ENCODE peak calls at places on chromosomes 1 and 21, in five cellular contexts. One of them, this sample, is unnamed.

GRCh38 chr21:36073181-36073580 is 3.4 kb downstream of the CBR1 start:
- DNase-seq in central memory CD4-positive, alpha-beta T cell: no peak
- DNase-seq in activated gamma-delta T cell treated with Interleukin-2 at 50 U/mL for 16 hours: no peak
- DNase-seq in T-helper 2 cell: no peak
- DNase-seq in AG09319: no peak
- DNase-seq in this sample: no peak

GRCh38 chr1:64183380-64183984 is 19.9 kb upstream of the UBE2U start:
- DNase-seq in AG09319: no peak
- DNase-seq in activated gamma-delta T cell treated with Interleukin-2 at 50 U/mL for 16 hours: no peak
- DNase-seq in T-helper 2 cell: no peak
- DNase-seq in central memory CD4-positive, alpha-beta T cell: no peak
- DNase-seq in this sample: no peak

GRCh38 chr1:46721806-46722205 is 2.9 kb upstream of the EFCAB14 start:
- DNase-seq in activated gamma-delta T cell treated with Interleukin-2 at 50 U/mL for 16 hours: no peak
- DNase-seq in central memory CD4-positive, alpha-beta T cell: no peak
- DNase-seq in T-helper 2 cell: no peak
- DNase-seq in AG09319: no peak
- DNase-seq in this sample: no peak

GRCh38 chr21:37437376-37438080 is 71.0 kb downstream of the DYRK1A start:
- DNase-seq in activated gamma-delta T cell treated with Interleukin-2 at 50 U/mL for 16 hours: no peak
- DNase-seq in T-helper 2 cell: no peak
- DNase-seq in AG09319: no peak
- DNase-seq in central memory CD4-positive, alpha-beta T cell: no peak
- DNase-seq in this sample: no peak

GRCh38 chr1:24570265-24571125 is 14.6 kb downstream of the NCMAP start:
- DNase-seq in activated gamma-delta T cell treated with Interleukin-2 at 50 U/mL for 16 hours: no peak
- DNase-seq in AG09319: no peak
- DNase-seq in central memory CD4-positive, alpha-beta T cell: no peak
- DNase-seq in T-helper 2 cell: no peak
- DNase-seq in this sample: no peak

GRCh38 chr1:205183676-205184335 is 27.7 kb downstream of the DSTYK start:
- DNase-seq in central memory CD4-positive, alpha-beta T cell: no peak
- DNase-seq in activated gamma-delta T cell treated with Interleukin-2 at 50 U/mL for 16 hours: no peak
- DNase-seq in T-helper 2 cell: no peak
- DNase-seq in AG09319: no peak
- DNase-seq in this sample: no peak

GRCh38 chr1:220339581-220339980 is 67.3 kb upstream of the RAB3GAP2 start:
- DNase-seq in AG09319: no peak
- DNase-seq in activated gamma-delta T cell treated with Interleukin-2 at 50 U/mL for 16 hours: no peak
- DNase-seq in central memory CD4-positive, alpha-beta T cell: no peak
- DNase-seq in T-helper 2 cell: no peak
- DNase-seq in this sample: no peak

GRCh38 chr1:173410133-173410793 is 66.9 kb upstream of the PRDX6 start:
- DNase-seq in T-helper 2 cell: no peak
- DNase-seq in activated gamma-delta T cell treated with Interleukin-2 at 50 U/mL for 16 hours: peak
- DNase-seq in AG09319: no peak
- DNase-seq in central memory CD4-positive, alpha-beta T cell: peak
- DNase-seq in this sample: no peak

GRCh38 chr21:24197132-24197643 is 1410.1 kb downstream of the MRPL39 start:
- DNase-seq in activated gamma-delta T cell treated with Interleukin-2 at 50 U/mL for 16 hours: no peak
- DNase-seq in central memory CD4-positive, alpha-beta T cell: no peak
- DNase-seq in AG09319: no peak
- DNase-seq in T-helper 2 cell: no peak
- DNase-seq in this sample: no peak

GRCh38 chr1:217140041-217140901 is 417.0 kb upstream of the ESRRG start:
- DNase-seq in activated gamma-delta T cell treated with Interleukin-2 at 50 U/mL for 16 hours: no peak
- DNase-seq in AG09319: no peak
- DNase-seq in central memory CD4-positive, alpha-beta T cell: no peak
- DNase-seq in T-helper 2 cell: no peak
- DNase-seq in this sample: no peak

GRCh38 chr21:24255591-24255990 is 1351.7 kb downstream of the MRPL39 start:
- DNase-seq in central memory CD4-positive, alpha-beta T cell: no peak
- DNase-seq in T-helper 2 cell: no peak
- DNase-seq in AG09319: no peak
- DNase-seq in activated gamma-delta T cell treated with Interleukin-2 at 50 U/mL for 16 hours: no peak
- DNase-seq in this sample: no peak

GRCh38 chr21:27954806-27955205 is 987.9 kb upstream of the ADAMTS5 start:
- DNase-seq in central memory CD4-positive, alpha-beta T cell: no peak
- DNase-seq in AG09319: peak
- DNase-seq in activated gamma-delta T cell treated with Interleukin-2 at 50 U/mL for 16 hours: no peak
- DNase-seq in T-helper 2 cell: no peak
- DNase-seq in this sample: no peak

GRCh38 chr1:202692959-202693555 is 17.2 kb downstream of the SYT2 start:
- DNase-seq in T-helper 2 cell: peak
- DNase-seq in AG09319: peak
- DNase-seq in central memory CD4-positive, alpha-beta T cell: peak
- DNase-seq in activated gamma-delta T cell treated with Interleukin-2 at 50 U/mL for 16 hours: peak
- DNase-seq in this sample: no peak

GRCh38 chr1:202835548-202836072 is 24.9 kb downstream of the PCAT6 start:
- DNase-seq in AG09319: no peak
- DNase-seq in activated gamma-delta T cell treated with Interleukin-2 at 50 U/mL for 16 hours: peak
- DNase-seq in central memory CD4-positive, alpha-beta T cell: peak
- DNase-seq in T-helper 2 cell: no peak
- DNase-seq in this sample: no peak

GRCh38 chr1:226733876-226734414 is 5.1 kb downstream of the ITPKB start:
- DNase-seq in AG09319: no peak
- DNase-seq in activated gamma-delta T cell treated with Interleukin-2 at 50 U/mL for 16 hours: no peak
- DNase-seq in central memory CD4-positive, alpha-beta T cell: no peak
- DNase-seq in T-helper 2 cell: no peak
- DNase-seq in this sample: no peak

GRCh38 chr1:160096491-160097116 is 1.8 kb downstream of the IGSF8 start:
- DNase-seq in AG09319: no peak
- DNase-seq in T-helper 2 cell: no peak
- DNase-seq in activated gamma-delta T cell treated with Interleukin-2 at 50 U/mL for 16 hours: no peak
- DNase-seq in central memory CD4-positive, alpha-beta T cell: no peak
- DNase-seq in this sample: no peak